ENCODE peak calls at places on chromosome 11, in eight cellular contexts. One of them, this sample, is unnamed.

GRCh38 chr11:888290-889212 is 22.1 kb downstream of the CHID1 start:
- DNase-seq in CD8-positive, alpha-beta memory T cell: no peak
- DNase-seq in tibial artery: no peak
- DNase-seq in K562: no peak
- DNase-seq in A673: no peak
- DNase-seq in GM12878: no peak
- DNase-seq in fibroblast of lung: no peak
- DNase-seq in upper lobe of left lung: no peak
- DNase-seq in this sample: no peak

GRCh38 chr11:118194835-118195627 is 18.6 kb upstream of the SCN2B start:
- DNase-seq in CD8-positive, alpha-beta memory T cell: no peak
- DNase-seq in tibial artery: peak; percentile 90
- DNase-seq in K562: no peak
- DNase-seq in A673: no peak
- DNase-seq in GM12878: no peak
- DNase-seq in fibroblast of lung: peak; percentile 65
- DNase-seq in upper lobe of left lung: peak; percentile 88
- DNase-seq in this sample: peak; percentile 92

GRCh38 chr11:36069576-36070214 is 125.8 kb downstream of the LDLRAD3 start:
- DNase-seq in CD8-positive, alpha-beta memory T cell: no peak
- DNase-seq in tibial artery: no peak
- DNase-seq in K562: no peak
- DNase-seq in A673: no peak
- DNase-seq in GM12878: peak; percentile 15
- DNase-seq in fibroblast of lung: no peak
- DNase-seq in upper lobe of left lung: no peak
- DNase-seq in this sample: no peak

GRCh38 chr11:102528618-102529017 is 1.9 kb downstream of the MMP7 start:
- DNase-seq in CD8-positive, alpha-beta memory T cell: no peak
- DNase-seq in tibial artery: no peak
- DNase-seq in K562: no peak
- DNase-seq in A673: no peak
- DNase-seq in GM12878: no peak
- DNase-seq in fibroblast of lung: peak; percentile 15
- DNase-seq in upper lobe of left lung: no peak
- DNase-seq in this sample: no peak

GRCh38 chr11:69674267-69674885 is 777 bp downstream of the LTO1 start:
- DNase-seq in CD8-positive, alpha-beta memory T cell: no peak
- DNase-seq in tibial artery: no peak
- DNase-seq in K562: no peak
- DNase-seq in A673: peak; percentile 77
- DNase-seq in GM12878: no peak
- DNase-seq in fibroblast of lung: peak; percentile 88
- DNase-seq in upper lobe of left lung: no peak
- DNase-seq in this sample: peak; percentile 40

GRCh38 chr11:17515443-17516176 is 28.6 kb downstream of the USH1C start:
- DNase-seq in CD8-positive, alpha-beta memory T cell: no peak
- DNase-seq in tibial artery: no peak
- DNase-seq in K562: no peak
- DNase-seq in A673: no peak
- DNase-seq in GM12878: no peak
- DNase-seq in fibroblast of lung: no peak
- DNase-seq in upper lobe of left lung: no peak
- DNase-seq in this sample: no peak

GRCh38 chr11:2807276-2807681 is 78.3 kb downstream of the CDKN1C start:
- DNase-seq in CD8-positive, alpha-beta memory T cell: no peak
- DNase-seq in tibial artery: peak; percentile 71
- DNase-seq in K562: peak; percentile 34
- DNase-seq in A673: no peak
- DNase-seq in GM12878: no peak
- DNase-seq in fibroblast of lung: peak; percentile 28
- DNase-seq in upper lobe of left lung: peak; percentile 61
- DNase-seq in this sample: no peak

GRCh38 chr11:19954899-19955298 is 205.4 kb downstream of the DBX1 start:
- DNase-seq in CD8-positive, alpha-beta memory T cell: no peak
- DNase-seq in tibial artery: no peak
- DNase-seq in K562: no peak
- DNase-seq in A673: no peak
- DNase-seq in GM12878: no peak
- DNase-seq in fibroblast of lung: no peak
- DNase-seq in upper lobe of left lung: no peak
- DNase-seq in this sample: peak; percentile 34

GRCh38 chr11:72078477-72078876 is 1.9 kb downstream of the NUMA1 start:
- DNase-seq in CD8-positive, alpha-beta memory T cell: no peak
- DNase-seq in tibial artery: no peak
- DNase-seq in K562: no peak
- DNase-seq in A673: no peak
- DNase-seq in GM12878: no peak
- DNase-seq in fibroblast of lung: peak; percentile 64
- DNase-seq in upper lobe of left lung: no peak
- DNase-seq in this sample: no peak

GRCh38 chr11:101127348-101127698 is 2.3 kb downstream of the PGR start:
- DNase-seq in CD8-positive, alpha-beta memory T cell: no peak
- DNase-seq in tibial artery: peak; percentile 20
- DNase-seq in K562: peak; percentile 31
- DNase-seq in A673: peak; percentile 7
- DNase-seq in GM12878: no peak
- DNase-seq in fibroblast of lung: no peak
- DNase-seq in upper lobe of left lung: peak; percentile 23
- DNase-seq in this sample: no peak

GRCh38 chr11:78886616-78887015 is 312.0 kb upstream of the NARS2 start:
- DNase-seq in CD8-positive, alpha-beta memory T cell: no peak
- DNase-seq in tibial artery: no peak
- DNase-seq in K562: no peak
- DNase-seq in A673: no peak
- DNase-seq in GM12878: no peak
- DNase-seq in fibroblast of lung: peak; percentile 50
- DNase-seq in upper lobe of left lung: no peak
- DNase-seq in this sample: no peak

GRCh38 chr11:82823635-82824614 is 76.3 kb downstream of the PRCP start:
- DNase-seq in CD8-positive, alpha-beta memory T cell: no peak
- DNase-seq in tibial artery: no peak
- DNase-seq in K562: no peak
- DNase-seq in A673: peak; percentile 17
- DNase-seq in GM12878: no peak
- DNase-seq in fibroblast of lung: peak; percentile 12
- DNase-seq in upper lobe of left lung: no peak
- DNase-seq in this sample: peak; percentile 75

GRCh38 chr11:11641581-11641980 is 19.8 kb upstream of the GALNT18 start:
- DNase-seq in CD8-positive, alpha-beta memory T cell: no peak
- DNase-seq in tibial artery: no peak
- DNase-seq in K562: no peak
- DNase-seq in A673: no peak
- DNase-seq in GM12878: no peak
- DNase-seq in fibroblast of lung: no peak
- DNase-seq in upper lobe of left lung: no peak
- DNase-seq in this sample: no peak

GRCh38 chr11:131408011-131408640 is 37.7 kb downstream of the NTM start:
- DNase-seq in CD8-positive, alpha-beta memory T cell: no peak
- DNase-seq in tibial artery: peak; percentile 35
- DNase-seq in K562: no peak
- DNase-seq in A673: peak; percentile 51
- DNase-seq in GM12878: no peak
- DNase-seq in fibroblast of lung: peak; percentile 25
- DNase-seq in upper lobe of left lung: peak; percentile 30
- DNase-seq in this sample: peak; percentile 82

GRCh38 chr11:131745405-131745804 is 375.0 kb downstream of the NTM start:
- DNase-seq in CD8-positive, alpha-beta memory T cell: no peak
- DNase-seq in tibial artery: no peak
- DNase-seq in K562: no peak
- DNase-seq in A673: no peak
- DNase-seq in GM12878: no peak
- DNase-seq in fibroblast of lung: peak; percentile 81
- DNase-seq in upper lobe of left lung: no peak
- DNase-seq in this sample: no peak

GRCh38 chr11:88414981-88415391 is 77.5 kb upstream of the CTSC start:
- DNase-seq in CD8-positive, alpha-beta memory T cell: peak; percentile 58
- DNase-seq in tibial artery: no peak
- DNase-seq in K562: no peak
- DNase-seq in A673: no peak
- DNase-seq in GM12878: no peak
- DNase-seq in fibroblast of lung: peak; percentile 71
- DNase-seq in upper lobe of left lung: no peak
- DNase-seq in this sample: no peak

GRCh38 chr11:2684581-2684980 is 15.2 kb downstream of the KCNQ1OT1 start:
- DNase-seq in CD8-positive, alpha-beta memory T cell: no peak
- DNase-seq in tibial artery: no peak
- DNase-seq in K562: no peak
- DNase-seq in A673: no peak
- DNase-seq in GM12878: no peak
- DNase-seq in fibroblast of lung: no peak
- DNase-seq in upper lobe of left lung: no peak
- DNase-seq in this sample: no peak

GRCh38 chr11:2581151-2581930 is 118.5 kb downstream of the KCNQ1OT1 start:
- DNase-seq in CD8-positive, alpha-beta memory T cell: no peak
- DNase-seq in tibial artery: peak; percentile 17
- DNase-seq in K562: no peak
- DNase-seq in A673: no peak
- DNase-seq in GM12878: no peak
- DNase-seq in fibroblast of lung: no peak
- DNase-seq in upper lobe of left lung: peak; percentile 18
- DNase-seq in this sample: no peak

GRCh38 chr11:130786586-130786985 is 129.7 kb downstream of the SNX19 start:
- DNase-seq in CD8-positive, alpha-beta memory T cell: no peak
- DNase-seq in tibial artery: no peak
- DNase-seq in K562: no peak
- DNase-seq in A673: no peak
- DNase-seq in GM12878: no peak
- DNase-seq in fibroblast of lung: no peak
- DNase-seq in upper lobe of left lung: no peak
- DNase-seq in this sample: no peak

GRCh38 chr11:2999464-2999998 is 7.4 kb upstream of the NAP1L4 start:
- DNase-seq in CD8-positive, alpha-beta memory T cell: no peak
- DNase-seq in tibial artery: no peak
- DNase-seq in K562: no peak
- DNase-seq in A673: no peak
- DNase-seq in GM12878: no peak
- DNase-seq in fibroblast of lung: no peak
- DNase-seq in upper lobe of left lung: no peak
- DNase-seq in this sample: no peak

GRCh38 chr11:94283678-94284077 is 20.7 kb upstream of the IZUMO1R start:
- DNase-seq in CD8-positive, alpha-beta memory T cell: no peak
- DNase-seq in tibial artery: no peak
- DNase-seq in K562: no peak
- DNase-seq in A673: no peak
- DNase-seq in GM12878: no peak
- DNase-seq in fibroblast of lung: no peak
- DNase-seq in upper lobe of left lung: no peak
- DNase-seq in this sample: no peak
- H3K36me3 ChIP-seq in CD8-positive, alpha-beta memory T cell: no peaks in the 10 kb centered on the region
- H3K36me3 ChIP-seq in tibial artery: no peaks in the 10 kb centered on the region
- H3K36me3 ChIP-seq in K562: no peaks in the 10 kb centered on the region
- H3K36me3 ChIP-seq in A673: no peaks in the 10 kb centered on the region
- H3K36me3 ChIP-seq in GM12878: no peaks in the 10 kb centered on the region
- H3K36me3 ChIP-seq in fibroblast of lung: no peaks in the 10 kb centered on the region
- H3K36me3 ChIP-seq in upper lobe of left lung: no peaks in the 10 kb centered on the region
- H3K36me3 ChIP-seq in this sample: no peaks in the 10 kb centered on the region

GRCh38 chr11:47105974-47106373 is 70.7 kb downstream of the ARFGAP2 start:
- DNase-seq in CD8-positive, alpha-beta memory T cell: no peak
- DNase-seq in tibial artery: no peak
- DNase-seq in K562: no peak
- DNase-seq in A673: no peak
- DNase-seq in GM12878: no peak
- DNase-seq in fibroblast of lung: no peak
- DNase-seq in upper lobe of left lung: no peak
- DNase-seq in this sample: peak; percentile 97
- H3K27ac ChIP-seq in CD8-positive, alpha-beta memory T cell: no peak overlapping the region
- H3K27ac ChIP-seq in tibial artery: no peak overlapping the region
- H3K27ac ChIP-seq in K562: no peak overlapping the region
- H3K27ac ChIP-seq in A673: no peak overlapping the region
- H3K27ac ChIP-seq in GM12878: no peak overlapping the region
- H3K27ac ChIP-seq in fibroblast of lung: no peak overlapping the region
- H3K27ac ChIP-seq in upper lobe of left lung: no peak overlapping the region
- H3K27ac ChIP-seq in this sample: no peak overlapping the region

DNA sequence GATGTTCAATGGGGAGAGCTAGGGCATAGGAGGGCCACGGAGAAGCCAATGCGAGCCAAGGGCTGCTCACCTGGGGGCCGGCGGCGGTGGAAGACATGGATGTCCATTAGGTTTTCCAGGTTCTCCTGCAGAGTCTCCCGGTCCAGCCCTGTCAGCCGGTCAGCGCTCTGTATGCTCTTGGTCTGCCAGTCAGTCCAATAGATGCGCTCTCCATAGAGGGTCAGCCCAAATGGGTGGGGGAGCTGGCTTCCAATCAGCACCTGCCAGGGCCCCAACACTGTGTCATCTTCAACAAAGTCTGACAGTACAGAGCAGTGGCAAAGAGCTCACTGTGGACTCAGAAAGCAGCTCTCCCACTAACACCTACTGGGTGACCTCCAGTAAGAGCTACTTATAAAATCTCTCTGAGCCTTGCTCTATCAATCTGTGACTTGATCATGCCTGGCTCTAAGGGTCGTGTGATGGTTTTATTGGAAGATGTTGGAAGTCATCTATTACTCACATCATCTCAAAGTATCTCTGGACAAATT is 33.0 kb upstream of the CKAP5 start:
- DNase-seq in CD8-positive, alpha-beta memory T cell: no peak
- DNase-seq in tibial artery: no peak
- DNase-seq in K562: no peak
- DNase-seq in A673: no peak
- DNase-seq in GM12878: no peak
- DNase-seq in fibroblast of lung: no peak
- DNase-seq in upper lobe of left lung: no peak
- DNase-seq in this sample: no peak
- H3K36me3 ChIP-seq in CD8-positive, alpha-beta memory T cell: no peaks in the 10 kb centered on the region
- H3K36me3 ChIP-seq in tibial artery: no peaks in the 10 kb centered on the region
- H3K36me3 ChIP-seq in K562: no peaks in the 10 kb centered on the region
- H3K36me3 ChIP-seq in A673: peaks cover 52% of the 10 kb centered on the region
- H3K36me3 ChIP-seq in GM12878: no peaks in the 10 kb centered on the region
- H3K36me3 ChIP-seq in fibroblast of lung: no peaks in the 10 kb centered on the region
- H3K36me3 ChIP-seq in upper lobe of left lung: peaks cover 40% of the 10 kb centered on the region
- H3K36me3 ChIP-seq in this sample: no peaks in the 10 kb centered on the region

GRCh38 chr11:93031386-93031785 is 61.9 kb downstream of the MTNR1B start:
- DNase-seq in CD8-positive, alpha-beta memory T cell: no peak
- DNase-seq in tibial artery: no peak
- DNase-seq in K562: no peak
- DNase-seq in A673: peak; percentile 32
- DNase-seq in GM12878: no peak
- DNase-seq in fibroblast of lung: peak; percentile 92
- DNase-seq in upper lobe of left lung: no peak
- DNase-seq in this sample: no peak

GRCh38 chr11:93033093-93033492 is 63.6 kb downstream of the MTNR1B start:
- DNase-seq in CD8-positive, alpha-beta memory T cell: no peak
- DNase-seq in tibial artery: no peak
- DNase-seq in K562: no peak
- DNase-seq in A673: no peak
- DNase-seq in GM12878: no peak
- DNase-seq in fibroblast of lung: no peak
- DNase-seq in upper lobe of left lung: no peak
- DNase-seq in this sample: no peak

GRCh38 chr11:93034640-93035039 is 65.2 kb downstream of the MTNR1B start:
- DNase-seq in CD8-positive, alpha-beta memory T cell: no peak
- DNase-seq in tibial artery: no peak
- DNase-seq in K562: no peak
- DNase-seq in A673: no peak
- DNase-seq in GM12878: no peak
- DNase-seq in fibroblast of lung: no peak
- DNase-seq in upper lobe of left lung: no peak
- DNase-seq in this sample: no peak

GRCh38 chr11:93034031-93034430 is 64.6 kb downstream of the MTNR1B start:
- DNase-seq in CD8-positive, alpha-beta memory T cell: no peak
- DNase-seq in tibial artery: no peak
- DNase-seq in K562: no peak
- DNase-seq in A673: no peak
- DNase-seq in GM12878: no peak
- DNase-seq in fibroblast of lung: peak; percentile 85
- DNase-seq in upper lobe of left lung: no peak
- DNase-seq in this sample: no peak

GRCh38 chr11:93032580-93032979 is 63.1 kb downstream of the MTNR1B start:
- DNase-seq in CD8-positive, alpha-beta memory T cell: no peak
- DNase-seq in tibial artery: no peak
- DNase-seq in K562: no peak
- DNase-seq in A673: no peak
- DNase-seq in GM12878: no peak
- DNase-seq in fibroblast of lung: peak; percentile 44
- DNase-seq in upper lobe of left lung: no peak
- DNase-seq in this sample: no peak
- H3K27ac ChIP-seq in CD8-positive, alpha-beta memory T cell: no peak overlapping the region
- H3K27ac ChIP-seq in tibial artery: no peak overlapping the region
- H3K27ac ChIP-seq in K562: no peak overlapping the region
- H3K27ac ChIP-seq in A673: no peak overlapping the region
- H3K27ac ChIP-seq in GM12878: no peak overlapping the region
- H3K27ac ChIP-seq in fibroblast of lung: no peak overlapping the region
- H3K27ac ChIP-seq in upper lobe of left lung: no peak overlapping the region
- H3K27ac ChIP-seq in this sample: no peak overlapping the region